ENCODE peak calls at places on chromosomes 13 and 19, in eight cellular contexts. One of them, this sample, is unnamed.

GRCh38 chr19:3383121-3383722 is 16.8 kb downstream of the NFIC start:
- DNase-seq in PC-9: no peak
- DNase-seq in PC-3: no peak
- DNase-seq in fibroblast of pulmonary artery: no peak
- DNase-seq in astrocyte of the spinal cord: no peak
- DNase-seq in heart left ventricle: no peak
- DNase-seq in HFF-Myc: no peak
- DNase-seq in breast epithelium: no peak
- DNase-seq in this sample: peak; percentile 58

GRCh38 chr13:36414461-36414860 is 17.8 kb upstream of the CCNA1 start:
- DNase-seq in PC-9: no peak
- DNase-seq in PC-3: no peak
- DNase-seq in fibroblast of pulmonary artery: no peak
- DNase-seq in astrocyte of the spinal cord: no peak
- DNase-seq in heart left ventricle: no peak
- DNase-seq in HFF-Myc: no peak
- DNase-seq in breast epithelium: no peak
- DNase-seq in this sample: no peak

GRCh38 chr13:79155883-79156282 is 250.2 kb downstream of the RBM26 start:
- DNase-seq in PC-9: no peak
- DNase-seq in PC-3: no peak
- DNase-seq in fibroblast of pulmonary artery: no peak
- DNase-seq in astrocyte of the spinal cord: no peak
- DNase-seq in heart left ventricle: no peak
- DNase-seq in HFF-Myc: no peak
- DNase-seq in breast epithelium: no peak
- DNase-seq in this sample: no peak

GRCh38 chr19:31139871-31140505 is 209.2 kb downstream of the TSHZ3 start:
- DNase-seq in PC-9: no peak
- DNase-seq in PC-3: peak; percentile 14
- DNase-seq in fibroblast of pulmonary artery: peak; percentile 74
- DNase-seq in astrocyte of the spinal cord: peak; percentile 87
- DNase-seq in heart left ventricle: no peak
- DNase-seq in HFF-Myc: no peak
- DNase-seq in breast epithelium: no peak
- DNase-seq in this sample: peak; percentile 83

GRCh38 chr19:2271516-2272103 is 10.4 kb downstream of the PEAK3 start:
- DNase-seq in PC-9: peak; percentile 52
- DNase-seq in PC-3: peak; percentile 44
- DNase-seq in fibroblast of pulmonary artery: peak; percentile 76
- DNase-seq in astrocyte of the spinal cord: peak; percentile 55
- DNase-seq in heart left ventricle: no peak
- DNase-seq in HFF-Myc: no peak
- DNase-seq in breast epithelium: no peak
- DNase-seq in this sample: peak; percentile 94

GRCh38 chr19:56403261-56403660 is 871 bp upstream of the ZNF583 start:
- DNase-seq in PC-9: no peak
- DNase-seq in PC-3: no peak
- DNase-seq in fibroblast of pulmonary artery: peak; percentile 22
- DNase-seq in astrocyte of the spinal cord: no peak
- DNase-seq in heart left ventricle: no peak
- DNase-seq in HFF-Myc: no peak
- DNase-seq in breast epithelium: no peak
- DNase-seq in this sample: no peak

GRCh38 chr13:79812070-79812850 is 331.3 kb downstream of the NDFIP2 start:
- DNase-seq in PC-9: no peak
- DNase-seq in PC-3: no peak
- DNase-seq in fibroblast of pulmonary artery: no peak
- DNase-seq in astrocyte of the spinal cord: no peak
- DNase-seq in heart left ventricle: no peak
- DNase-seq in HFF-Myc: no peak
- DNase-seq in breast epithelium: no peak
- DNase-seq in this sample: no peak

GRCh38 chr13:83827338-83827737 is 54.9 kb downstream of the SLITRK1 start:
- DNase-seq in PC-9: no peak
- DNase-seq in PC-3: peak; percentile 15
- DNase-seq in fibroblast of pulmonary artery: no peak
- DNase-seq in astrocyte of the spinal cord: no peak
- DNase-seq in heart left ventricle: no peak
- DNase-seq in HFF-Myc: no peak
- DNase-seq in breast epithelium: no peak
- DNase-seq in this sample: no peak

GRCh38 chr13:24700539-24700938 is 20.3 kb downstream of the ATP12A start:
- DNase-seq in PC-9: no peak
- DNase-seq in PC-3: no peak
- DNase-seq in fibroblast of pulmonary artery: no peak
- DNase-seq in astrocyte of the spinal cord: no peak
- DNase-seq in heart left ventricle: no peak
- DNase-seq in HFF-Myc: no peak
- DNase-seq in breast epithelium: no peak
- DNase-seq in this sample: no peak

GRCh38 chr19:16497837-16498236 is 1.6 kb downstream of the C19orf44 start:
- DNase-seq in PC-9: no peak
- DNase-seq in PC-3: no peak
- DNase-seq in fibroblast of pulmonary artery: no peak
- DNase-seq in astrocyte of the spinal cord: no peak
- DNase-seq in heart left ventricle: no peak
- DNase-seq in HFF-Myc: no peak
- DNase-seq in breast epithelium: no peak
- DNase-seq in this sample: no peak

GRCh38 chr19:5694952-5695648 is 5.0 kb downstream of the RPL36 start:
- DNase-seq in PC-9: no peak
- DNase-seq in PC-3: no peak
- DNase-seq in fibroblast of pulmonary artery: no peak
- DNase-seq in astrocyte of the spinal cord: no peak
- DNase-seq in heart left ventricle: no peak
- DNase-seq in HFF-Myc: no peak
- DNase-seq in breast epithelium: no peak
- DNase-seq in this sample: no peak

GRCh38 chr13:108083056-108083455 is 132.3 kb downstream of the LIG4 start:
- DNase-seq in PC-9: no peak
- DNase-seq in PC-3: peak; percentile 59
- DNase-seq in fibroblast of pulmonary artery: peak; percentile 1
- DNase-seq in astrocyte of the spinal cord: peak; percentile 43
- DNase-seq in heart left ventricle: no peak
- DNase-seq in HFF-Myc: no peak
- DNase-seq in breast epithelium: no peak
- DNase-seq in this sample: no peak

GRCh38 chr13:108082481-108082880 is 132.9 kb downstream of the LIG4 start:
- DNase-seq in PC-9: no peak
- DNase-seq in PC-3: no peak
- DNase-seq in fibroblast of pulmonary artery: no peak
- DNase-seq in astrocyte of the spinal cord: no peak
- DNase-seq in heart left ventricle: no peak
- DNase-seq in HFF-Myc: no peak
- DNase-seq in breast epithelium: no peak
- DNase-seq in this sample: no peak

GRCh38 chr13:108087813-108088212 is 127.5 kb downstream of the LIG4 start:
- DNase-seq in PC-9: no peak
- DNase-seq in PC-3: no peak
- DNase-seq in fibroblast of pulmonary artery: no peak
- DNase-seq in astrocyte of the spinal cord: no peak
- DNase-seq in heart left ventricle: no peak
- DNase-seq in HFF-Myc: no peak
- DNase-seq in breast epithelium: no peak
- DNase-seq in this sample: no peak

GRCh38 chr13:108084840-108085239 is 130.5 kb downstream of the LIG4 start:
- DNase-seq in PC-9: no peak
- DNase-seq in PC-3: no peak
- DNase-seq in fibroblast of pulmonary artery: no peak
- DNase-seq in astrocyte of the spinal cord: no peak
- DNase-seq in heart left ventricle: no peak
- DNase-seq in HFF-Myc: no peak
- DNase-seq in breast epithelium: no peak
- DNase-seq in this sample: no peak

GRCh38 chr13:108086678-108087077 is 128.7 kb downstream of the LIG4 start:
- DNase-seq in PC-9: no peak
- DNase-seq in PC-3: peak; percentile 51
- DNase-seq in fibroblast of pulmonary artery: peak; percentile 12
- DNase-seq in astrocyte of the spinal cord: peak; percentile 5
- DNase-seq in heart left ventricle: no peak
- DNase-seq in HFF-Myc: no peak
- DNase-seq in breast epithelium: no peak
- DNase-seq in this sample: no peak
- TF ChIP-seq CTCF in PC-9: peak; percentile 54
- TF ChIP-seq CTCF in PC-3: peak; percentile 59
- TF ChIP-seq CTCF in fibroblast of pulmonary artery: peak; percentile 2
- TF ChIP-seq CTCF in astrocyte of the spinal cord: peak; percentile 21
- TF ChIP-seq CTCF in heart left ventricle: no peak
- TF ChIP-seq CTCF in HFF-Myc: no peak
- TF ChIP-seq CTCF in breast epithelium: no peak
- TF ChIP-seq CTCF in this sample: no peak

DNA sequence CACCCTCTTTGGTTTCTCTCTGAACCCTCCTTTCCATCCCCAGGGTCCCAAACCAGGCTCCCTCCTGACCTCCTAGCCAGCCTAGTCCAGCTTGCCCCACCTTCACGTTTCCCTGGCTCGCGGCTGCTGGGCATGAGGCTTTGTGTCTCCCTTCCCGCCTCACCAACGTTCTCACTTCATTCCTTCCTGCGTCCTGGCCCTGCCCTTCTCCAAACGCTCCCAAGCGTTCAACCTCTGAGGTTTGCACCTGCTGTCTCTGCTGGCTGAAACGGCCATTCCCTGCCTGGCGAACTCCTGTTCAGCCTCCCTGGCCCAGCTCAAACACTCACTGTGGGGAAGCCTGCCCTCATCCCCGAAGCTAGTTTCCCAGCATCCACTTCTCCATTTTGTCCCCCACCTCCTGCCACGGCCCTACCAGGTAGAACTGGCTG is 12.4 kb downstream of the EPS8L1 start:
- DNase-seq in PC-9: no peak
- DNase-seq in PC-3: no peak
- DNase-seq in fibroblast of pulmonary artery: no peak
- DNase-seq in astrocyte of the spinal cord: no peak
- DNase-seq in heart left ventricle: no peak
- DNase-seq in HFF-Myc: no peak
- DNase-seq in breast epithelium: no peak
- DNase-seq in this sample: no peak
- H3K4me3 ChIP-seq in PC-9: no peak overlapping the region
- H3K4me3 ChIP-seq in PC-3: no peak overlapping the region
- H3K4me3 ChIP-seq in fibroblast of pulmonary artery: no peak overlapping the region
- H3K4me3 ChIP-seq in astrocyte of the spinal cord: no peak overlapping the region
- H3K4me3 ChIP-seq in heart left ventricle: peak overlapping the region; percentile 57
- H3K4me3 ChIP-seq in HFF-Myc: no peak overlapping the region
- H3K4me3 ChIP-seq in breast epithelium: peak overlapping the region; percentile 34
- H3K4me3 ChIP-seq in this sample: no peak overlapping the region

GRCh38 chr13:107121793-107122192 is 553.9 kb upstream of the ARGLU1 start:
- DNase-seq in PC-9: no peak
- DNase-seq in PC-3: no peak
- DNase-seq in fibroblast of pulmonary artery: no peak
- DNase-seq in astrocyte of the spinal cord: no peak
- DNase-seq in heart left ventricle: no peak
- DNase-seq in HFF-Myc: no peak
- DNase-seq in breast epithelium: no peak
- DNase-seq in this sample: no peak

GRCh38 chr13:107124730-107125129 is 556.8 kb upstream of the ARGLU1 start:
- DNase-seq in PC-9: no peak
- DNase-seq in PC-3: no peak
- DNase-seq in fibroblast of pulmonary artery: no peak
- DNase-seq in astrocyte of the spinal cord: no peak
- DNase-seq in heart left ventricle: no peak
- DNase-seq in HFF-Myc: no peak
- DNase-seq in breast epithelium: no peak
- DNase-seq in this sample: no peak

GRCh38 chr13:107119989-107120881 is 552.3 kb upstream of the ARGLU1 start:
- DNase-seq in PC-9: no peak
- DNase-seq in PC-3: no peak
- DNase-seq in fibroblast of pulmonary artery: no peak
- DNase-seq in astrocyte of the spinal cord: no peak
- DNase-seq in heart left ventricle: no peak
- DNase-seq in HFF-Myc: no peak
- DNase-seq in breast epithelium: no peak
- DNase-seq in this sample: no peak

DNA sequence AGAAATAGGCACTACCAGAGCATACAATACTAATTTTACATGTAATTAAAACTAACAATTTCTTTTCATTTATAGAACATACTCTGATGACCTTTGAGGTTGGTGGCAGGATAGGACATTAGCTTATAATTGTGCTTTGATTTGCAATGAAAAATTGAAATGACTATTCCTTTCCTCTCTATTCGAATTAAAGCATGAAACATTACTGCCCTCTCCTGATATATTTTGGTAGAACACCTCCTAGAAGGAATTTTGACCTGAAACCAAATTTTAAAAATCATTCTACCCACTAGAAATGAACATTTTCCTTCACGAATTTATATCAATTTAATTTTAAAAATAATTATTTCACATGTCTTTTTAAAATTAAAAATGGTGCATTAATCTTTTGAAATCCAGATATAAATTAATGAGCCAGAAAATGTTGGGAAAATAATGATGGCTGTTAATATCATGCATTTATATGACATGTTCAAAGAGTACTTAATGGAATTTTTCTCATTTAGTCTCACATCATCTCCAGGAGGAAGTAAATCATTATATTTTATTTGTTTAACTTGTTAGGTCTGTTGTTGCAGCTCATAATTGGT is 556.3 kb upstream of the ARGLU1 start:
- DNase-seq in PC-9: peak; percentile 37
- DNase-seq in PC-3: peak; percentile 45
- DNase-seq in fibroblast of pulmonary artery: peak; percentile 26
- DNase-seq in astrocyte of the spinal cord: peak; percentile 39
- DNase-seq in heart left ventricle: no peak
- DNase-seq in HFF-Myc: no peak
- DNase-seq in breast epithelium: no peak
- DNase-seq in this sample: peak; percentile 4
- TF ChIP-seq CTCF in PC-9: peak; percentile 79
- TF ChIP-seq CTCF in PC-3: peak; percentile 57
- TF ChIP-seq CTCF in fibroblast of pulmonary artery: peak; percentile 45
- TF ChIP-seq CTCF in astrocyte of the spinal cord: peak; percentile 41
- TF ChIP-seq CTCF in heart left ventricle: peak; percentile 64
- TF ChIP-seq CTCF in HFF-Myc: no peak
- TF ChIP-seq CTCF in breast epithelium: peak; percentile 50
- TF ChIP-seq CTCF in this sample: peak; percentile 34

GRCh38 chr13:99467764-99468163 is 33.5 kb upstream of the TM9SF2 start:
- DNase-seq in PC-9: peak; percentile 97
- DNase-seq in PC-3: peak; percentile 94
- DNase-seq in fibroblast of pulmonary artery: peak; percentile 46
- DNase-seq in astrocyte of the spinal cord: peak; percentile 50
- DNase-seq in heart left ventricle: no peak
- DNase-seq in HFF-Myc: no peak
- DNase-seq in breast epithelium: no peak
- DNase-seq in this sample: peak; percentile 81

GRCh38 chr13:99459101-99459500 is 42.2 kb upstream of the TM9SF2 start:
- DNase-seq in PC-9: no peak
- DNase-seq in PC-3: no peak
- DNase-seq in fibroblast of pulmonary artery: no peak
- DNase-seq in astrocyte of the spinal cord: no peak
- DNase-seq in heart left ventricle: no peak
- DNase-seq in HFF-Myc: no peak
- DNase-seq in breast epithelium: no peak
- DNase-seq in this sample: no peak

GRCh38 chr13:99465454-99465853 is 35.8 kb upstream of the TM9SF2 start:
- DNase-seq in PC-9: no peak
- DNase-seq in PC-3: no peak
- DNase-seq in fibroblast of pulmonary artery: no peak
- DNase-seq in astrocyte of the spinal cord: no peak
- DNase-seq in heart left ventricle: no peak
- DNase-seq in HFF-Myc: no peak
- DNase-seq in breast epithelium: no peak
- DNase-seq in this sample: no peak

GRCh38 chr13:99464441-99464949 is 36.8 kb upstream of the TM9SF2 start:
- DNase-seq in PC-9: no peak
- DNase-seq in PC-3: no peak
- DNase-seq in fibroblast of pulmonary artery: no peak
- DNase-seq in astrocyte of the spinal cord: peak; percentile 23
- DNase-seq in heart left ventricle: no peak
- DNase-seq in HFF-Myc: peak; percentile 59
- DNase-seq in breast epithelium: no peak
- DNase-seq in this sample: peak; percentile 49

GRCh38 chr13:99463998-99464397 is 37.3 kb upstream of the TM9SF2 start:
- DNase-seq in PC-9: no peak
- DNase-seq in PC-3: no peak
- DNase-seq in fibroblast of pulmonary artery: no peak
- DNase-seq in astrocyte of the spinal cord: no peak
- DNase-seq in heart left ventricle: no peak
- DNase-seq in HFF-Myc: no peak
- DNase-seq in breast epithelium: no peak
- DNase-seq in this sample: no peak
- H3K4me3 ChIP-seq in PC-9: no peak overlapping the region
- H3K4me3 ChIP-seq in PC-3: no peak overlapping the region
- H3K4me3 ChIP-seq in fibroblast of pulmonary artery: no peak overlapping the region
- H3K4me3 ChIP-seq in astrocyte of the spinal cord: no peak overlapping the region
- H3K4me3 ChIP-seq in heart left ventricle: peak overlapping the region; percentile 9
- H3K4me3 ChIP-seq in HFF-Myc: peak overlapping the region; percentile 0
- H3K4me3 ChIP-seq in breast epithelium: no peak overlapping the region
- H3K4me3 ChIP-seq in this sample: no peak overlapping the region